ENCODE peak calls at places on chromosomes 2 and 18, in four cellular contexts. C, L, B and R are unnamed samples.
A peak's percentile ranks its signal among the peaks of the same experiment; 100 is the strongest.

GRCh38 chr2:34663314-34663713 is 1064.2 kb upstream of the FAM98A start:
- DNase-seq in B (no peak), L (no peak), C (no peak), R (no peak)

GRCh38 chr2:109185338-109185737 is 56.3 kb downstream of the SH3RF3 start:
- DNase-seq in B (no peak), C (no peak), L (no peak), R (peak; percentile 55)

GRCh38 chr2:180696005-180696404 is 284.4 kb upstream of the UBE2E3 start:
- DNase-seq in C (no peak), B (no peak), L (no peak), R (no peak)

GRCh38 chr2:112706170-112706664 is 14.6 kb upstream of the NT5DC4 start:
- DNase-seq in L (no peak), B (no peak), C (no peak), R (peak; percentile 91)

GRCh38 chr18:10727477-10727876 is 201.7 kb downstream of the NAPG start:
- DNase-seq in B (no peak), L (no peak), C (no peak), R (no peak)

GRCh38 chr2:86764661-86765307 is 25.9 kb downstream of the CD8A start:
- DNase-seq in B (no peak), C (peak; percentile 59), L (peak; percentile 5), R (peak; percentile 69)

GRCh38 chr2:71552861-71553301 is 99.5 kb downstream of the DYSF start:
- DNase-seq in B (no peak), C (no peak), L (no peak), R (no peak)

GRCh38 chr18:28728891-28729290 is 552.0 kb upstream of the CDH2 start:
- DNase-seq in L (no peak), B (no peak), C (no peak), R (no peak)

GRCh38 chr2:203583696-203584095 is 48.6 kb upstream of the RAPH1 start:
- DNase-seq in L (no peak), C (no peak), B (no peak), R (peak; percentile 57)